ENCODE peak calls at places on chromosomes 11 and 22, in four cellular contexts. U is adrenal gland, V is hepatocyte, G is tibial artery. C is an unnamed sample. For H3K4me1, the result is how much of the 10 kb centered on the place peaks cover.

GRCh38 chr22:40597541-40598453 is 38.7 kb downstream of the MRTFA start:
- DNase-seq in U (no peak), V (no peak), G (no peak), C (peak)

GRCh38 chr11:45410391-45411215 is 124.5 kb upstream of the SYT13 start:
- DNase-seq in U (no peak), V (no peak), G (no peak), C (no peak)

GRCh38 chr22:39941661-39942060 is 18.5 kb upstream of the TMA7B start:
- DNase-seq in U (no peak), V (no peak), G (no peak), C (no peak)

GRCh38 chr11:12139144-12139881 is 28.9 kb downstream of the MICAL2 start:
- DNase-seq in U (no peak), V (no peak), G (peak), C (no peak)

GRCh38 chr22:20998411-20999336 is 3.2 kb downstream of the THAP7 start:
- DNase-seq in U (no peak), V (no peak), G (no peak), C (no peak)

GRCh38 chr11:112174789-112175595 is at the start of gene BCO2:
- DNase-seq in U (peak), V (peak), G (peak), C (peak)

GRCh38 chr11:134047586-134047999 is 21.3 kb upstream of the JAM3 start:
- DNase-seq in U (peak), V (no peak), G (peak), C (no peak)

GRCh38 chr22:50612715-50613221 is 12.2 kb downstream of the MAPK8IP2 start:
- DNase-seq in U (no peak), V (no peak), G (no peak), C (no peak)

GRCh38 chr11:110298298-110298765 is 1.9 kb upstream of the RDX start:
- DNase-seq in U (peak), V (peak), G (no peak), C (peak)

GRCh38 chr22:27260087-27260730 is 541.3 kb downstream of the MN1 start:
- DNase-seq in U (no peak), V (no peak), G (no peak), C (no peak)

GRCh38 chr11:27215471-27216267 is 147.3 kb downstream of the CCDC34 start:
- DNase-seq in U (peak), V (no peak), G (no peak), C (no peak)

GRCh38 chr11:122808494-122808893 is 29.8 kb upstream of the CRTAM start:
- DNase-seq in U (no peak), V (no peak), G (no peak), C (no peak)

GRCh38 chr11:60878245-60879101 is 11.1 kb downstream of the ZP1 start:
- DNase-seq in U (no peak), V (no peak), G (no peak), C (no peak)

GRCh38 chr11:73652046-73652730 is 5.8 kb downstream of the PLEKHB1 start:
- DNase-seq in U (no peak), V (no peak), G (no peak), C (no peak)

GRCh38 chr22:40118979-40119378 is 58.7 kb upstream of the TNRC6B start:
- DNase-seq in U (no peak), V (no peak), G (no peak), C (no peak)

GRCh38 chr11:122085712-122086111 is 30.3 kb downstream of the BLID start:
- DNase-seq in U (no peak), V (no peak), G (no peak), C (no peak)

GRCh38 chr11:76806608-76807205 is 23.6 kb downstream of the TSKU start:
- DNase-seq in U (no peak), V (no peak), G (no peak), C (no peak)

GRCh38 chr11:18383388-18384156 is 10.8 kb upstream of the LDHA start:
- DNase-seq in U (peak), V (peak), G (peak), C (peak)

GRCh38 chr11:17171342-17171741 is 36.4 kb downstream of the PIK3C2A start:
- DNase-seq in U (no peak), V (no peak), G (no peak), C (peak)

GRCh38 chr11:40597546-40598113 is 861.8 kb downstream of the LRRC4C start:
- DNase-seq in U (no peak), V (no peak), G (no peak), C (no peak)

GRCh38 chr11:134287561-134287960 is 11.4 kb downstream of the GLB1L3 start:
- DNase-seq in U (no peak), V (no peak), G (no peak), C (no peak)

GRCh38 chr11:15690326-15690725 is 575.6 kb downstream of the INSC start:
- DNase-seq in U (no peak), V (no peak), G (no peak), C (no peak)

GRCh38 chr11:15688351-15688792 is 573.6 kb downstream of the INSC start:
- DNase-seq in U (peak), V (no peak), G (peak), C (no peak)

GRCh38 chr11:15685311-15685710 is 570.6 kb downstream of the INSC start:
- DNase-seq in U (no peak), V (no peak), G (no peak), C (no peak)

GRCh38 chr11:15683528-15683927 is 568.8 kb downstream of the INSC start:
- DNase-seq in U (no peak), V (no peak), G (no peak), C (no peak)

GRCh38 chr11:15687342-15687741 is 572.6 kb downstream of the INSC start:
- DNase-seq in U (no peak), V (no peak), G (no peak), C (no peak)
- H3K4me1 ChIP-seq in U (under half), V (under half), G (under half), C (under half)

GRCh38 chr22:35425971-35426800 is 26.2 kb downstream of the MCM5 start:
- DNase-seq in U (no peak), V (peak), G (no peak), C (no peak)
- H3K27ac ChIP-seq in U (no peak), V (no peak), G (no peak), C (no peak)

GRCh38 chr11:65912840-65913239 is 6.0 kb downstream of the C11orf68 start:
- DNase-seq in U (no peak), V (no peak), G (no peak), C (peak)

GRCh38 chr11:65907878-65908277 is 7.7 kb upstream of the FOSL1 start:
- DNase-seq in U (no peak), V (no peak), G (no peak), C (no peak)

GRCh38 chr11:65915821-65916251 is 3.0 kb downstream of the C11orf68 start:
- DNase-seq in U (peak), V (peak), G (peak), C (peak)

GRCh38 chr11:65915101-65915820 is 3.6 kb downstream of the C11orf68 start:
- DNase-seq in U (peak), V (no peak), G (no peak), C (no peak)

DNA sequence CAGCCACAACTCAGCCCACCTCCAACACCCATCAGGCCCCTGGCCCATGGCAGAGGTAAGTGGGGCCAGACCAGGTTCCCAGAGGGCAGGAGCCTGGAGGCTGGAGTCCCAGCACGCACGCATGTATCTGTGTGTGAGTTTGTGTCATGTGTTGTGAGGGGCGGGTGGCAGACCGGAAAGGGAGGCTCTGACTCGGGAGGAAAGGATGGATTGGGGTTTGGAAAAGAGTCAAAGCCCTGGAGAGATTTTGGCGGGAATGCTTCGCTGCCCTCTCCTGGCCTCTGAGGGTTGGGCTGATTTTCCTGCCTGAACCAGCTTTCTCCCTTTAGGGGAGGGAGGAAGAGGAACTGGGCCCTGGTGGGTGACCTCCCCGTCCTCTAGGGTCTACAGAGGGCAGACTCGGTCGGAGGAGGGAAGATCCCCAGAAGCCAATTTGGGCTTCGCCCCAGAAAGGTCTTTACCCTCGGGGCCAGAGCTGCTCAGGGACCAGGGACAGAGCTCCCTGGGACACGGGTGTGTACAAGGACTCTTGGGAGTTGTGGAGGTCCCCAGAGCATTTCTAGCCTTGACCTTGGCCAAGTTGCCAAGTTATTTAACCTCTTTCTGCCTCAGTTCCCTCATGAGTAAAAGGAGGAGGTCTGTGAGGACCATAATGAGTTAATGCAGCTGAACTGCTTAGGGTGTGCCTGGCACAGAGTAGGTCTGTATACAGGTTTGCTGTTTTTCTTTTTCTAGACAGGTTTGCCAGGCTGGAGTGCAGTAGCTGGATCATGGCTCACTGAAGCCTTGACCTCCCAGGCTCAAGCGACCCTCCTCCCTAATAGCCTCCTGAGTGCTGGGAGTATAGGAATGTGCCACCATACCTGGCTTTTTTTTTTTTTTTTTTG is 6.9 kb downstream of the C11orf68 start:
- DNase-seq in U (peak), V (peak), G (peak), C (no peak)
- H3K4me1 ChIP-seq in U (under half), V (under half), G (under half), C (under half)

GRCh38 chr22:26239561-26239960 is 70.3 kb downstream of the SEZ6L start:
- DNase-seq in U (peak), V (no peak), G (no peak), C (no peak)
- H3K27ac ChIP-seq in U (no peak), V (no peak), G (no peak), C (no peak)

GRCh38 chr11:69968407-69969347 is 109.4 kb upstream of the ANO1 start:
- DNase-seq in U (peak), V (no peak), G (no peak), C (no peak)

GRCh38 chr11:69967484-69967883 is 110.6 kb upstream of the ANO1 start:
- DNase-seq in U (no peak), V (no peak), G (no peak), C (no peak)

GRCh38 chr11:69965821-69966582 is 112.1 kb upstream of the ANO1 start:
- DNase-seq in U (no peak), V (peak), G (no peak), C (no peak)

GRCh38 chr11:69966583-69966835 is 111.6 kb upstream of the ANO1 start:
- DNase-seq in U (no peak), V (no peak), G (no peak), C (no peak)

DNA sequence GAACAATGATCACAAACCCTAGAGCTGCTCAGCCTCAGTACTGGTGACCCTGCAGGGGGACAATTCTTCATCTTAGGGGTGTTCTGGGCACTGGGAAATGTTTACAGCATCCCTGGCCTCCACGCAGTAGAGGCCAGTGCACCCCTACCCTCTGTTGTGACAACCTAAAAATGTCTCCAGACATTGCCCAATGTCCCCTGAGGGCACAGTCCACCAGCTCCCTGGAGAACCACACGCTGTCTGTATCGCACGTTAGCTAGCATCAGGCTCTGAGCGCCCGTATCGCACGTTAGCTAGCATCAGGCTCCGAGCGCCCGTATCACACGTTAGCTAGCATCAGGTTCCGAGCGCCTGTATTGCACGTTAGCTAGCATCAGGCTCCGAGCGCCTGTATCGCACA is 111.2 kb upstream of the ANO1 start:
- DNase-seq in U (no peak), V (no peak), G (no peak), C (no peak)
- H3K4me1 ChIP-seq in U (under half), V (under half), G (under half), C (under half)

GRCh38 chr22:22894740-22895731 is 7.4 kb downstream of the IGLL5 start:
- DNase-seq in U (no peak), V (no peak), G (peak), C (no peak)

GRCh38 chr22:22895776-22896445 is 8.3 kb downstream of the IGLL5 start:
- DNase-seq in U (no peak), V (no peak), G (peak), C (no peak)

GRCh38 chr22:22897036-22897435 is 9.4 kb downstream of the IGLL5 start:
- DNase-seq in U (no peak), V (no peak), G (peak), C (no peak)

GRCh38 chr22:22896601-22897000 is 9.0 kb downstream of the IGLL5 start:
- DNase-seq in U (no peak), V (no peak), G (no peak), C (no peak)

DNA sequence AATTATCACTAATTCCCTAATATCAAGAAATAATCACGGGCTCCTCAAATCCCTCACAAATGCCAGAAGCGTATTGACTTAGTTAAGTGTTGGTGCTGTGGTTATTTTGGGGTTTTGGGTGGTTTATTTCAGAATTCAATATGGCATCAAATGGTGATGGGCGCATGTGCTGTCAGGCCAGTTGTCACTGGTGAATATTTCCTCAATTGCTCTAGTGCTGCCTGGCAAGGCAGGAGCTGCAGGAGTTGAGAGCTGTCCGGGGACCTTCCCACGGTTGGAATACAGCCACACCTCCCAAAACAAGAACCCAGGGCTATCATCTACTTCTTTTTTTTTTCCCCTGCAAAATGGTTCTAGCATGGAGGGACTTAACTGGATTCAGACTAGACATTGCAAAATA is 10.3 kb downstream of the IGLL5 start:
- DNase-seq in U (no peak), V (no peak), G (no peak), C (no peak)
- H3K27ac ChIP-seq in U (no peak), V (no peak), G (no peak), C (no peak)

GRCh38 chr22:36453855-36454378 is 27.5 kb downstream of the TXN2 start:
- DNase-seq in U (no peak), V (no peak), G (no peak), C (no peak)
- H3K4me1 ChIP-seq in U (under half), V (under half), G (half or more), C (under half)

GRCh38 chr11:100556781-100557180 is 130.3 kb upstream of the ARHGAP42 start:
- DNase-seq in U (no peak), V (no peak), G (no peak), C (no peak)
- H3K27ac ChIP-seq in U (no peak), V (no peak), G (no peak), C (no peak)